ENCODE peak calls at places on chromosomes 13 and 19, in eight cellular contexts. N is cardiac muscle cell, O is RWPE1, C is PC-3, X is neuronal stem cell, H is GM23248, P is heart left ventricle, K is NCI-H2107. G is an unnamed sample.

GRCh38 chr19:40530091-40530901 is 46.4 kb upstream of the SHKBP1 start:
- DNase-seq in O (no peak), H (peak; percentile 24), N (no peak), K (no peak), P (no peak), X (peak; percentile 72), C (no peak), G (no peak)

GRCh38 chr19:12766051-12766521 is 9.3 kb downstream of the HOOK2 start:
- DNase-seq in C (peak; percentile 79), O (no peak), X (no peak), K (peak; percentile 51), P (peak; percentile 92), N (no peak), H (peak; percentile 83), G (peak; percentile 90)

GRCh38 chr13:50128406-50129048 is 113.3 kb downstream of the KCNRG start:
- DNase-seq in X (peak; percentile 31), O (no peak), C (no peak), N (peak; percentile 3), P (no peak), H (no peak), K (no peak), G (no peak)

GRCh38 chr19:56080669-56081401 is 40.3 kb downstream of the ZNF787 start:
- DNase-seq in N (peak; percentile 87), K (peak; percentile 37), P (peak; percentile 90), H (peak; percentile 86), O (peak; percentile 44), C (peak; percentile 59), X (peak; percentile 82), G (peak; percentile 94)

GRCh38 chr13:107518292-107518691 is 697.0 kb downstream of the LIG4 start:
- DNase-seq in K (no peak), N (peak; percentile 21), O (peak; percentile 0), H (peak; percentile 50), X (no peak), C (peak; percentile 31), P (no peak), G (peak; percentile 4)

GRCh38 chr13:112998506-112999280 is 29.7 kb downstream of the MCF2L start:
- DNase-seq in O (no peak), N (no peak), K (no peak), P (no peak), C (no peak), X (no peak), H (no peak), G (no peak)

GRCh38 chr13:110910013-110910890 is 4.6 kb downstream of the ANKRD10 start:
- DNase-seq in K (no peak), O (no peak), C (no peak), N (no peak), P (no peak), X (no peak), H (no peak), G (no peak)

GRCh38 chr19:17424743-17425365 is 5.0 kb downstream of the MVB12A start:
- DNase-seq in N (peak; percentile 71), P (no peak), O (no peak), X (peak; percentile 76), H (peak; percentile 24), C (peak; percentile 25), K (no peak), G (no peak)

GRCh38 chr13:49791753-49792549 is 531 bp downstream of the KPNA3 start:
- DNase-seq in O (peak; percentile 37), H (peak; percentile 70), C (peak; percentile 19), K (no peak), X (peak; percentile 54), P (peak; percentile 82), N (peak; percentile 53), G (peak; percentile 12)

GRCh38 chr19:40367577-40368434 is 19.3 kb downstream of the PLD3 start:
- DNase-seq in O (no peak), H (no peak), X (no peak), N (no peak), P (no peak), K (no peak), C (no peak), G (no peak)

GRCh38 chr19:11323601-11324078 is 15.8 kb downstream of the RAB3D start:
- DNase-seq in N (peak; percentile 14), P (no peak), X (no peak), C (no peak), K (no peak), O (no peak), H (no peak), G (no peak)

G was measured in H54.